ENCODE peak calls at places on chromosome 19, in four cellular contexts. E is fibroblast of mammary gland, H is PC-3, O is lung. R is an unnamed sample.

GRCh38 chr19:13849991-13850909 is 26.7 kb upstream of the NANOS3 start:
- DNase-seq in O (peak), E (peak), H (peak), R (peak)

GRCh38 chr19:17391371-17392151 is 2.4 kb downstream of the CCDC194 start:
- DNase-seq in H (no peak), O (no peak), E (no peak), R (no peak)

GRCh38 chr19:18470153-18470552 is 32.2 kb upstream of the ISYNA1 start:
- DNase-seq in O (no peak), E (no peak), H (no peak), R (peak)

GRCh38 chr19:46925548-46925950 is 64.8 kb downstream of the ARHGAP35 start:
- DNase-seq in H (peak), E (no peak), O (no peak), R (no peak)

GRCh38 chr19:14003279-14004051 is 2.7 kb downstream of the RFX1 start:
- DNase-seq in H (no peak), O (no peak), E (peak), R (no peak)

GRCh38 chr19:15432018-15432494 is 13.3 kb upstream of the AKAP8L start:
- DNase-seq in O (no peak), E (no peak), H (no peak), R (no peak)

GRCh38 chr19:5036733-5037681 is 68.1 kb downstream of the KDM4B start:
- DNase-seq in E (no peak), H (no peak), O (no peak), R (peak)

GRCh38 chr19:56566904-56567273 is 379 bp upstream of the ZNF470 start:
- DNase-seq in O (peak), H (no peak), E (peak), R (peak)

GRCh38 chr19:47778954-47779351 is 450 bp downstream of the SELENOW start:
- DNase-seq in H (no peak), O (peak), E (peak), R (no peak)

GRCh38 chr19:39412100-39412866 is at the start of gene PLEKHG2:
- DNase-seq in O (peak), E (peak), H (peak), R (peak)

GRCh38 chr19:45862564-45863334 is at the start of gene SYMPK:
- DNase-seq in E (peak), H (peak), O (peak), R (peak)

GRCh38 chr19:45863335-45863839 is 440 bp upstream of the SYMPK start:
- DNase-seq in H (no peak), E (no peak), O (no peak), R (no peak)

GRCh38 chr19:45860359-45861259 is 2.3 kb downstream of the SYMPK start:
- DNase-seq in O (no peak), H (peak), E (no peak), R (no peak)

GRCh38 chr19:45863840-45864628 is at the start of gene FOXA3:
- DNase-seq in H (peak), E (peak), O (no peak), R (peak)

GRCh38 chr19:45862271-45862563 is 730 bp downstream of the SYMPK start:
- DNase-seq in O (no peak), H (peak), E (no peak), R (no peak)
- TF ChIP-seq CTCF in O (no peak), H (no peak), E (no peak), R (no peak)

GRCh38 chr19:45177817-45178261 is at the start of gene TRAPPC6A:
- DNase-seq in E (peak), H (peak), O (no peak), R (peak)

GRCh38 chr19:45179063-45179847 is 671 bp downstream of the BLOC1S3 start:
- DNase-seq in O (peak), H (peak), E (peak), R (peak)

GRCh38 chr19:45175663-45176345 is 2.2 kb downstream of the TRAPPC6A start:
- DNase-seq in E (peak), O (no peak), H (no peak), R (no peak)

GRCh38 chr19:45179848-45180370 is 1.3 kb downstream of the BLOC1S3 start:
- DNase-seq in H (no peak), E (no peak), O (no peak), R (no peak)

DNA sequence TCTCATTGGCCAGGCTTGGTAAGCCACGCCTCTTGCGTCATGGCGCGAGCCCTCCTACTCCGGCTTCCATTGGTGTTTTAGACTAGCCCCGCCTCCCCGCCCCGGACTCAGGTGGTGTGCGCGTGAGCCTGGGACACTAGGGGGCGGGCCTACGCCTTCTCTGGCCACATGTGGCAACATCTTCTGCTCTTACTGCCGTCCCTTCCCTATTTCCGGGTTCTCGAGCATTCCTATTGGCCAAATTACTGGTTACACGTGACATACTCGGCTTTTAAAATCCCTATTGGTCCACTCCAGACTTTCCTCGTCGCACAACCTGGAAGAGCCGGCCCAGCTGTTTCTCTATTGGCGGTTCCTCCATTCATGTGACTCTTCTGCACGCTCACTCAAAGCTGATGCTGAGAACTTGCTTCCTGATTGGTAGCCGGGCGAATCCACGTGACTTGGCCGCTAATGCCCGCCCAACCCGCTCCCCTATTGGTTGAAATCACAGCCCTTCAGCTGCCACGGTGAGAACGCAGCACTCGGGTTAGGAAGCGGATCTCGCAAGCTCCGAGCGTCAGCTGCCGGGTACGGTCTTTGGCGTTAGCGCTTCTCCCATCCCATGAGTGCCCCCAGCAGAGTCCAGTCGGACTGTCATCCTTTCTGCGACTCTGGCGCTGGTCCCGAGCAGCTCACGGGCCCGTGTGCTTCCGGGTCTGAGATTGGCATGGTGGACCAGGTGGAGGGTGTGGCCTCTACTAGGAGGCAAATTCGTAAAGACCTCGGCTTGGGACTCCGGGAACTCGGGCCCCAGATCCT is at the start of gene BLOC1S3:
- DNase-seq in E (peak), H (peak), O (peak), R (peak)
- TF ChIP-seq CTCF in E (peak), H (no peak), O (peak), R (peak)

DNA sequence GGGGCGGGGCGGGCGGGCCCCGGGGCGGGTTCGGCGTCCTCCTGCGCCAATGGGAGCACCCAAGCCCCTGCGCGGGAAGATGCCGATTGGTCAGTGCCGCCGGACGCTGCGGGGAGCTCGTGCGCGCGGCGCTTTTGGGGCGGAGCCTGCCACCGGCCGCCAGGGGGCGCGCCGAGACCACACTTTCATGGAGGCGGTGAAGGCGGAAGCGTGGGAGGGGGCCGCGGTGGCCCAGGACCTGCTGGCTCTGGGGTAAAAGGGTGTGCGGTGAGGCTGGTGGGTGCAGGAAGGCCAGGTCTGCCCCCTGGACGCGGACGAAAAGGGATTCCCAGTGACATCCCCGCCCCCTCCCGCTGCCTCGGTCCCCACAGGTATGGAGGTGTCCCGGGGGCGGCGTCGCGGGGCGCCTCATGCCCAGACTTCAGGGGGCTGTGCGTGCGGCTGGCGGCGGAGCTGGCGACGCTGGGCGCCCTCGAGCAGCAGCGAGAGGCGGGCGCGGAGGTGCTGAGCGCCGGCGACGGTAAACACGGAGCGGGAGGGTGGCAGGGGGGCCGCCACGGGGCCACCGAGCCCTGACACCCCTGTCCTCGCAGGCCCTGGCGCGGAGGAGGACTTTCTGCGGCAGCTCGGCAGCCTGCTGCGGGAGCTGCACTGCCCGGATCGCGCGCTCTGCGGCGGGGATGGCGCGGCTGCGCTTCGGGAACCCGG is at the start of gene FAM98C:
- DNase-seq in E (peak), O (peak), H (peak), R (peak)
- TF ChIP-seq CTCF in E (peak), O (peak), H (peak), R (peak)

DNA sequence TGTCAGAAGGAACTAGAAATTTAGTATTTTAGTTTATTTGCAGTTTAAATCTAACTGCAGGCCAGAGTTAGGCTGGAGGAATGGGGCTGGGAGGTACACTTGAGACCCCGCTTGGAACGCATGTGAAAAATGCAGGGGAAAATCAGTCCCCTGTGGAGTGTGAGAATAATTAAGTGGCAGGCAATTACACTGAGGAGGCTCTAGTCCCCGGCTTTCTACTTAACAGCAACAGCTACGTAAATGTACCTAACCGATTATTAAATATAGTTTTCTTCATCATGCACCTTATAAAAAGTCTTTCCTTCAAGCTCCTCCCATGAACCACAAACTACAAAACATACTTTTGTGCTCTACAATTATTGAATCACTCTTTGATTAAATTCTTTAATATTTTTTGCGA is 808 bp downstream of the ZNF708 start:
- DNase-seq in E (no peak), O (no peak), H (no peak), R (no peak)
- TF ChIP-seq CTCF in E (no peak), O (no peak), H (no peak), R (no peak)

GRCh38 chr19:8071912-8072311 is 19.4 kb downstream of the CCL25 start:
- DNase-seq in E (no peak), O (no peak), H (no peak), R (no peak)
- TF ChIP-seq CTCF in E (no peak), O (no peak), H (no peak), R (no peak)

GRCh38 chr19:49677901-49678674 is 1.0 kb downstream of the PRMT1 start:
- DNase-seq in H (peak), E (peak), O (peak), R (peak)
- TF ChIP-seq CTCF in H (peak), E (peak), O (peak), R (peak)

GRCh38 chr19:48920949-48921348 is 12.6 kb upstream of the DHDH start:
- DNase-seq in E (no peak), H (no peak), O (no peak), R (no peak)

GRCh38 chr19:48921721-48922500 is 11.6 kb upstream of the DHDH start:
- DNase-seq in E (no peak), H (no peak), O (no peak), R (no peak)

GRCh38 chr19:48918801-48919247 is 14.7 kb upstream of the DHDH start:
- DNase-seq in E (no peak), H (peak), O (no peak), R (peak)

GRCh38 chr19:48915757-48916156 is 15.6 kb downstream of the NUCB1 start:
- DNase-seq in H (no peak), O (no peak), E (no peak), R (no peak)

GRCh38 chr19:48918071-48918470 is 15.4 kb upstream of the DHDH start:
- DNase-seq in E (no peak), H (no peak), O (no peak), R (no peak)
- TF ChIP-seq CTCF in E (no peak), H (no peak), O (no peak), R (no peak)